ENCODE peak calls at places on chromosome X, in six cellular contexts. F is transverse colon, T is testis, W is A549, N is endothelial cell of umbilical vein, I is upper lobe of left lung. M is an unnamed sample. For H3K4me1, the result is how much of the 10 kb centered on the place peaks cover.

GRCh38 chrX:50436797-50437196 is 33.8 kb downstream of the DGKK start:
- DNase-seq in N (no peak), F (no peak), I (no peak), W (no peak), T (no peak), M (no peak)

GRCh38 chrX:31572396-31572795 is 500.6 kb upstream of the FTHL17 start:
- DNase-seq in N (no peak), F (no peak), T (no peak), I (no peak), W (no peak), M (no peak)

GRCh38 chrX:65596270-65596669 is 61.7 kb upstream of the LAS1L start:
- DNase-seq in T (peak), I (peak), N (peak), F (peak), W (no peak), M (no peak)

GRCh38 chrX:150482537-150483217 is 85.7 kb upstream of the MTM1 start:
- DNase-seq in F (no peak), W (peak), N (peak), T (no peak), I (no peak), M (no peak)

GRCh38 chrX:134752558-134752957 is 94.3 kb upstream of the PLAC1 start:
- DNase-seq in F (no peak), T (no peak), N (no peak), W (no peak), I (no peak), M (no peak)

GRCh38 chrX:51496501-51497291 is at the start of gene NUDT11:
- DNase-seq in T (peak), W (peak), F (peak), I (peak), N (peak), M (no peak)

GRCh38 chrX:50827996-50828395 is 14.0 kb upstream of the SHROOM4 start:
- DNase-seq in T (no peak), F (no peak), I (no peak), W (no peak), N (peak), M (no peak)

GRCh38 chrX:132740316-132741123 is 217.9 kb downstream of the HS6ST2 start:
- DNase-seq in T (no peak), N (peak), W (no peak), F (no peak), I (no peak), M (no peak)

GRCh38 chrX:154329284-154329683 is 33.7 kb downstream of the TKTL1 start:
- DNase-seq in W (no peak), N (no peak), I (no peak), F (no peak), T (no peak), M (no peak)

GRCh38 chrX:8237718-8238117 is 66.7 kb upstream of the VCX2 start:
- DNase-seq in N (no peak), W (no peak), T (no peak), F (no peak), I (no peak), M (no peak)

GRCh38 chrX:38335382-38335781 is 8.1 kb upstream of the RPGR start:
- DNase-seq in W (no peak), T (no peak), N (no peak), I (no peak), F (no peak), M (no peak)

GRCh38 chrX:34879361-34879760 is 63.2 kb upstream of the FAM47B start:
- DNase-seq in N (peak), F (no peak), I (no peak), T (no peak), W (no peak), M (no peak)

GRCh38 chrX:116232833-116233232 is 62.3 kb downstream of the AGTR2 start:
- DNase-seq in W (no peak), I (no peak), F (no peak), N (peak), T (no peak), M (no peak)

GRCh38 chrX:1244164-1245076 is 24.2 kb upstream of the CSF2RA start:
- DNase-seq in F (no peak), W (peak), T (no peak), I (no peak), N (no peak), M (no peak)

GRCh38 chrX:22383988-22384387 is 111.3 kb downstream of the CBLL2 start:
- DNase-seq in W (no peak), F (no peak), T (no peak), I (no peak), N (no peak), M (no peak)

GRCh38 chrX:103397707-103398106 is 21.4 kb downstream of the BEX3 start:
- DNase-seq in F (no peak), I (no peak), T (no peak), N (no peak), W (no peak), M (no peak)

GRCh38 chrX:84339507-84340364 is 151.7 kb upstream of the RPS6KA6 start:
- DNase-seq in I (no peak), T (no peak), W (peak), N (peak), F (no peak), M (no peak)

GRCh38 chrX:23012636-23013035 is 12.9 kb downstream of the DDX53 start:
- DNase-seq in W (no peak), F (no peak), N (no peak), T (no peak), I (no peak), M (no peak)

GRCh38 chrX:119729408-119730201 is 28.8 kb upstream of the SOWAHD start:
- DNase-seq in N (peak), W (peak), F (peak), T (peak), I (peak), M (no peak)

GRCh38 chrX:40010550-40011364 is 87.0 kb downstream of the BCOR start:
- DNase-seq in N (no peak), F (no peak), I (no peak), W (no peak), T (no peak), M (no peak)

GRCh38 chrX:7117587-7117986 is 29.9 kb upstream of the STS start:
- DNase-seq in W (no peak), F (no peak), N (no peak), T (no peak), I (no peak), M (no peak)

GRCh38 chrX:7116081-7116480 is 31.4 kb upstream of the STS start:
- DNase-seq in T (no peak), F (no peak), N (no peak), I (no peak), W (no peak), M (no peak)

GRCh38 chrX:7115557-7115956 is 32.0 kb upstream of the STS start:
- DNase-seq in I (no peak), N (no peak), F (no peak), W (no peak), T (peak), M (no peak)

GRCh38 chrX:7120578-7121219 is 26.8 kb upstream of the STS start:
- DNase-seq in F (peak), N (peak), T (no peak), I (no peak), W (no peak), M (no peak)

GRCh38 chrX:7119927-7120577 is 27.5 kb upstream of the STS start:
- DNase-seq in N (no peak), I (no peak), T (no peak), W (no peak), F (no peak), M (no peak)
- H3K4me1 ChIP-seq in N (under half), I (under half), T (under half), W (under half), F (under half), M (under half)

GRCh38 chrX:41293269-41293668 is 40.7 kb upstream of the DDX3X start:
- DNase-seq in I (no peak), W (no peak), T (peak), N (no peak), F (no peak), M (no peak)
- TF ChIP-seq CTCF in I (no peak), W (peak), T (no peak), N (peak), F (no peak), M (no peak)

DNA sequence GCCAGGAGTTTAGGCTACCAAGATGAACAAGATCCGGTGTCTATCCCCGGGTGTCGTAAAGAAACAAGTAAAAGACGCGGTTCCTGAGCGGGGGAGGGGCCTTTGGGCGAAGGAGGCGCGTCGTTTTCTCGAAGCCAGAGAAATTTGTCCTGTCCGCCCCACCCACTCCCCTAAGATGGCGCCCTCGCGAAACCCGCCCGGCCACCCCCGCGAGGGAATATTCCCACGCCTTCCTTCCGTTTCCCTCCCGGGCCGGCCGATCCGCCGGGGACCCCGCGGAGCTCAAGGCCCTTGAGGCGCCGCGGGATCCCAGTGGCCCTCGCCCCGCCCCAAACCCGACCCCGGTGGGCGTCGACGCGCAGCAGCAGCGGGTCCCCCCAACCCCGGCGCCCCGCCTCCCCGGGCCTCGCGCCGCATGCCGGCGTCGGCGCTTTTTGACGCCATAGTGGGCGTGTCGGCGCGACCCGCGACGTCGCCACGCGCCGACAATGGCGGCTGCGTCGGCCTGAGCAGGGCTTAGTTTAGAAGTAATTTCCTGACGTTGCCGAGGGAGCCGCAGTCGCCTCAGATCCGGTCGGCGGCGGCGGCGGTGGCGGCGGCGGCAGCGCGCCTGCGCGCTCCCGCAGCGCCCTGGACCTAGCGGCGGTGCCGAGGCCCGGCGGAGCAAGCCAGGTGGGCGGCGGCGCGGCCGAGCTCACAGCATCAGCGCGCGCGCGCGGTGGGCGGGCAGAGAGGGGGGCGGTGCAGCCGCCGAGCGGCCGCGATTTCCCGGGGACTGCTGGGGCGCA is 430 bp upstream of the HTATSF1 start:
- DNase-seq in F (peak), W (peak), N (peak), I (peak), T (peak), M (peak)
- TF ChIP-seq POLR2A in F (peak), W (peak), N (no peak), I (no peak), T (no peak), M (peak)

DNA sequence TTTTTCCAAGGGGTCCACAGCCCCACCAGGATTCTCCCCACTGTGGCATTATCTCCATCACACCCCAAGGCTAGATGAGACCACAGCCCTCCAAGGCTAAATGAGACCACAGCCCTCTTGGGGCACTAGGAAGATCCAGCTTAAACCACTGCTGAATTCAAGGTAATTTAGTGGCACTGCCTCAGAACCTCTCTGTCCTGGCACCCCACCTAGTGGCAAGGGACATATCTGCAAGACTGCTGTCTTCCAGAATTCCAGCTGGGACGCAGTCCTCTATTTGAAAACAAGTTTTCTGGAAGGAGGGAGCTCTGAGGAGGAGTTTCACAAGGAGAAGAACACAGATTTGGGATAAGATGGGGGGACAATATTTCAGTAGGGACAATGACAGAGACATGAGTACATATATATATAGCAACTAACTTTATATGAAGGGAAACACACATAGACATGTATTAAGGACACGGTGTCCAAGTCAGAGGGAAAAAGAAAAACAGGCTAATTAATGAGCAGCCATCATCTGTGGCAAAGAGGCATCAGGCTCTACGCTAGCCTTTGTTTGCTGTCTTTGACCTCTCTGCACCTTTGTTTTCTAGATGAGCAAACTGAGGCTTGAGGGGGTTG is 9.3 kb downstream of the CETN2 start:
- DNase-seq in F (peak), N (peak), W (peak), T (peak), I (peak), M (no peak)
- H3K4me1 ChIP-seq in F (under half), N (under half), W (under half), T (under half), I (under half), M (under half)

DNA sequence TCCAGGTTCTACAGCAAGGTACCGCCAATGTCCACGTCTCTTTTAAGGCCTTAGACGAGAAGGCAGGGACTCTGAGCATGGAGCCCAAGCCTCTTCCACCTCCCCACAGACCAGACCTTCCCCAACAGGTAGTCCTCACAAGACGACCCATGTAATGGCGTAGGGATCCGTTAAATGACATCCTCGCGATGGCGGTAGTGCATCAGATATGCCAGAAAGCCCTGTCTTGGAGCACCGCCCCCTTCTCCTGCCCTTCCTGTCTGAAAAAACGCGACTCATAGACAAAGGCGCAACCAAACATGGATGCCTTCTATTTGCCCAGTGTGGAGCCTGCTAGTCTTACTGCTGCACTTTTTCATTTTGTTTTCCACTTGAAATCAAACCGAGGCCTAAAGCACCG is 185.4 kb downstream of the OR13H1 start:
- DNase-seq in F (peak), W (no peak), I (peak), T (peak), N (no peak), M (peak)
- TF ChIP-seq CTCF in F (no peak), W (no peak), I (no peak), T (no peak), N (no peak), M (peak)

M was measured in esophagus squamous epithelium.